ENCODE peak calls at places on chromosome 11, in nine cellular contexts. One of them, this sample, is unnamed.

GRCh38 chr11:69301491-69302401 is 7.8 kb downstream of the MYEOV start:
- DNase-seq in heart left ventricle: no peak
- DNase-seq in GM12892: no peak
- DNase-seq in esophagus muscularis mucosa: no peak
- DNase-seq in right lobe of liver: no peak
- DNase-seq in Peyer's patch: peak; percentile 86
- DNase-seq in NB4: peak; percentile 82
- DNase-seq in IMR-90: peak; percentile 91
- DNase-seq in HCT116: peak; percentile 95
- DNase-seq in this sample: peak; percentile 19

GRCh38 chr11:36069576-36070214 is 125.8 kb downstream of the LDLRAD3 start:
- DNase-seq in heart left ventricle: no peak
- DNase-seq in IMR-90: no peak
- DNase-seq in HCT116: no peak
- DNase-seq in right lobe of liver: no peak
- DNase-seq in esophagus muscularis mucosa: no peak
- DNase-seq in Peyer's patch: no peak
- DNase-seq in NB4: no peak
- DNase-seq in GM12892: no peak
- DNase-seq in this sample: no peak

GRCh38 chr11:80846979-80847378 is 1406.1 kb upstream of the TENM4 start:
- DNase-seq in heart left ventricle: no peak
- DNase-seq in HCT116: no peak
- DNase-seq in right lobe of liver: no peak
- DNase-seq in GM12892: no peak
- DNase-seq in esophagus muscularis mucosa: no peak
- DNase-seq in NB4: no peak
- DNase-seq in IMR-90: no peak
- DNase-seq in Peyer's patch: no peak
- DNase-seq in this sample: no peak

GRCh38 chr11:17591293-17591692 is 44.2 kb downstream of the OTOG start:
- DNase-seq in esophagus muscularis mucosa: no peak
- DNase-seq in GM12892: no peak
- DNase-seq in heart left ventricle: no peak
- DNase-seq in NB4: no peak
- DNase-seq in right lobe of liver: no peak
- DNase-seq in HCT116: no peak
- DNase-seq in Peyer's patch: peak; percentile 32
- DNase-seq in IMR-90: no peak
- DNase-seq in this sample: no peak

GRCh38 chr11:126484266-126484665 is 128.8 kb downstream of the ST3GAL4 start:
- DNase-seq in NB4: peak; percentile 39
- DNase-seq in heart left ventricle: no peak
- DNase-seq in IMR-90: peak; percentile 94
- DNase-seq in esophagus muscularis mucosa: no peak
- DNase-seq in GM12892: no peak
- DNase-seq in Peyer's patch: no peak
- DNase-seq in right lobe of liver: no peak
- DNase-seq in HCT116: no peak
- DNase-seq in this sample: no peak

GRCh38 chr11:19524171-19524671 is 188.4 kb upstream of the NAV2 start:
- DNase-seq in Peyer's patch: no peak
- DNase-seq in HCT116: no peak
- DNase-seq in NB4: no peak
- DNase-seq in GM12892: no peak
- DNase-seq in IMR-90: peak; percentile 8
- DNase-seq in right lobe of liver: peak; percentile 93
- DNase-seq in heart left ventricle: no peak
- DNase-seq in esophagus muscularis mucosa: no peak
- DNase-seq in this sample: no peak

GRCh38 chr11:121965330-121965729 is 150.7 kb downstream of the BLID start:
- DNase-seq in GM12892: no peak
- DNase-seq in HCT116: no peak
- DNase-seq in NB4: peak; percentile 15
- DNase-seq in esophagus muscularis mucosa: no peak
- DNase-seq in Peyer's patch: no peak
- DNase-seq in heart left ventricle: no peak
- DNase-seq in right lobe of liver: no peak
- DNase-seq in IMR-90: peak; percentile 74
- DNase-seq in this sample: no peak

GRCh38 chr11:73314121-73314948 is 6.3 kb downstream of the ARHGEF17 start:
- DNase-seq in IMR-90: peak; percentile 72
- DNase-seq in Peyer's patch: no peak
- DNase-seq in heart left ventricle: peak; percentile 61
- DNase-seq in HCT116: no peak
- DNase-seq in GM12892: no peak
- DNase-seq in right lobe of liver: no peak
- DNase-seq in esophagus muscularis mucosa: no peak
- DNase-seq in NB4: peak; percentile 69
- DNase-seq in this sample: no peak

DNA sequence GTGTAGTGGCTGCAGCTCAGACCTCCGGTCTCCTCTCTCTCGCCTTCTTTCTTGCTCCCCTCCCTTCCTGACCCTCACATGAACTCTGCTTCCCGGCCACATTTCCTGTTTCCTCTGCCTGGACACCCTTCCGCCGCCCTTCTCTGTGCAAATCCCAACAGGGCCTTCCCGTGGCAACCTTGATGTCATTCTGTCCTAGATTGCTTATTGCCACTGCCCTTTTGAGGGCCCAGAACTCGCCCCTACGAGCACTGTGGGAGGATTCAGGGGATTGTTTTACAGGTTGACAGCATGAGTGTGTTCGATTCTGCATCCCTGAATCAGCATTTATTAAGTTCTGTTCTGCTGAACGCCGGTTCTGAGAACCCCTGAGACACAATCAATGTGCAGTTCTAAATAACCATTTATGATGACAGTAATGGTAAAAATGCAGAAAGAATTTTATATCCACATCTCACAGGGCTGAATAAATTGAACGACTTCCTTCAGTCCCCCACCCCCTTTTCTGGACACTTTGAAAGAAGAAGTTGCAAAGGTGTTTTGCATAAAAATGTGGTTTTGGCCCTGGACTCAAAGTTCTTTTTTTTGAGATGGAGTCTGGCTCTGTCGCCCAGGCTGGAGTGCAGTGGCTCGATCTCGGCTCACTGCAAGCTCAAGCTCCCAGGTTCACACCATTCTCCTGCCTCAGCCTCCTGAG is 6.4 kb downstream of the BATF2 start:
- DNase-seq in Peyer's patch: peak; percentile 56
- DNase-seq in NB4: peak; percentile 25
- DNase-seq in esophagus muscularis mucosa: no peak
- DNase-seq in GM12892: no peak
- DNase-seq in heart left ventricle: peak; percentile 73
- DNase-seq in HCT116: no peak
- DNase-seq in right lobe of liver: peak; percentile 62
- DNase-seq in IMR-90: no peak
- DNase-seq in this sample: no peak
- TF ChIP-seq POLR2A in Peyer's patch: no peak
- TF ChIP-seq POLR2A in NB4: no peak
- TF ChIP-seq POLR2A in esophagus muscularis mucosa: no peak
- TF ChIP-seq POLR2A in GM12892: no peak
- TF ChIP-seq POLR2A in heart left ventricle: no peak
- TF ChIP-seq POLR2A in HCT116: no peak
- TF ChIP-seq POLR2A in right lobe of liver: no peak
- TF ChIP-seq POLR2A in IMR-90: no peak
- TF ChIP-seq POLR2A in this sample: no peak

GRCh38 chr11:67344264-67344663 is 9.1 kb downstream of the POLD4 start:
- DNase-seq in HCT116: no peak
- DNase-seq in esophagus muscularis mucosa: no peak
- DNase-seq in Peyer's patch: peak; percentile 61
- DNase-seq in heart left ventricle: no peak
- DNase-seq in NB4: no peak
- DNase-seq in GM12892: no peak
- DNase-seq in IMR-90: no peak
- DNase-seq in right lobe of liver: no peak
- DNase-seq in this sample: no peak

GRCh38 chr11:67349036-67349435 is 4.3 kb downstream of the POLD4 start:
- DNase-seq in NB4: no peak
- DNase-seq in IMR-90: no peak
- DNase-seq in HCT116: no peak
- DNase-seq in Peyer's patch: peak; percentile 14
- DNase-seq in right lobe of liver: no peak
- DNase-seq in esophagus muscularis mucosa: no peak
- DNase-seq in heart left ventricle: no peak
- DNase-seq in GM12892: no peak
- DNase-seq in this sample: no peak

GRCh38 chr11:67347964-67348749 is 5.2 kb downstream of the POLD4 start:
- DNase-seq in NB4: no peak
- DNase-seq in HCT116: no peak
- DNase-seq in IMR-90: peak; percentile 73
- DNase-seq in Peyer's patch: peak; percentile 46
- DNase-seq in esophagus muscularis mucosa: no peak
- DNase-seq in GM12892: no peak
- DNase-seq in right lobe of liver: no peak
- DNase-seq in heart left ventricle: no peak
- DNase-seq in this sample: peak; percentile 40

GRCh38 chr11:67345949-67346819 is 7.2 kb downstream of the POLD4 start:
- DNase-seq in right lobe of liver: no peak
- DNase-seq in HCT116: peak; percentile 54
- DNase-seq in NB4: peak; percentile 64
- DNase-seq in GM12892: no peak
- DNase-seq in esophagus muscularis mucosa: no peak
- DNase-seq in IMR-90: peak; percentile 58
- DNase-seq in Peyer's patch: peak; percentile 66
- DNase-seq in heart left ventricle: no peak
- DNase-seq in this sample: peak; percentile 28

DNA sequence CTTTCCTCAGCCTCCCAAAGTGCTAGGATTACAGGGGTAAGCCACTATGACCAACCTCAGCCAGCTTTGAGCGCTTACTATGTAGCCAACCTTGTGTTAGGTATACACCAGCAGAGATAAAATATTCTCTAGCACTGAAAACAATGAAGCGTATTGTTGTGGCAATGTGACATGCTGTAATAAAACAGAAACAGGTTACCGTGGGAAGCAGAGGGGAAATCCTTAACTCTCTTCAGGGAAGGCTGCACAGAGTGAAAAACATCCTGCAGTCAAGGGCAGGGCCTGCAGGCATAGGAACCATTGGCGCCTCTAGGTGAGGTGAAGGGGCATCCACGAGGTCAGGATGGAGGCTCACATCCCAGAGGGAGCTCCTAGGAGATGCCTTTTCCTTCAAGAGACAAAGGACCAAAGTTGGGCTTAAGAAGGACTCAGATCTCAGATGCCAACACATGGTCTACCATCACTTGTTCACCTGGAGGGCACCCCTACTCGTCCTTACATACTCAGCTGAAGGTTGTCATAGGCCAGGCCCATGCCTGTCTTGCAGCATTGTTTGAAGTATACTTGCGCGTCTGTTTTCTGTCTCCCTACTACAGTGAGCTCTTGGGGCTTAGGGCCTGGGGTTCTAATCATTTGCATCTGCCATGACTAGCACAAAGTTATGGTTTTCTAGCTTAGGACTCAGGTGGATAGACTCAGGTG is 7.9 kb downstream of the POLD4 start:
- DNase-seq in NB4: no peak
- DNase-seq in esophagus muscularis mucosa: no peak
- DNase-seq in GM12892: no peak
- DNase-seq in IMR-90: no peak
- DNase-seq in right lobe of liver: no peak
- DNase-seq in heart left ventricle: no peak
- DNase-seq in HCT116: no peak
- DNase-seq in Peyer's patch: peak; percentile 42
- DNase-seq in this sample: no peak
- TF ChIP-seq POLR2A in NB4: no peak
- TF ChIP-seq POLR2A in esophagus muscularis mucosa: no peak
- TF ChIP-seq POLR2A in GM12892: no peak
- TF ChIP-seq POLR2A in IMR-90: no peak
- TF ChIP-seq POLR2A in right lobe of liver: no peak
- TF ChIP-seq POLR2A in heart left ventricle: no peak
- TF ChIP-seq POLR2A in HCT116: no peak
- TF ChIP-seq POLR2A in Peyer's patch: no peak
- TF ChIP-seq POLR2A in this sample: no peak

GRCh38 chr11:44095506-44096359 is at the start of gene EXT2:
- DNase-seq in IMR-90: peak; percentile 76
- DNase-seq in right lobe of liver: peak; percentile 94
- DNase-seq in NB4: peak; percentile 82
- DNase-seq in GM12892: peak; percentile 89
- DNase-seq in heart left ventricle: peak; percentile 88
- DNase-seq in Peyer's patch: peak; percentile 95
- DNase-seq in esophagus muscularis mucosa: peak; percentile 96
- DNase-seq in HCT116: peak; percentile 49
- DNase-seq in this sample: peak; percentile 93
- TF ChIP-seq POLR2A in IMR-90: no peak
- TF ChIP-seq POLR2A in right lobe of liver: peak; percentile 78
- TF ChIP-seq POLR2A in NB4: peak; percentile 32
- TF ChIP-seq POLR2A in GM12892: no peak
- TF ChIP-seq POLR2A in heart left ventricle: no peak
- TF ChIP-seq POLR2A in Peyer's patch: peak; percentile 66
- TF ChIP-seq POLR2A in esophagus muscularis mucosa: no peak
- TF ChIP-seq POLR2A in HCT116: peak; percentile 24
- TF ChIP-seq POLR2A in this sample: peak; percentile 46

GRCh38 chr11:821513-822371 is 3.0 kb downstream of the PNPLA2 start:
- DNase-seq in right lobe of liver: no peak
- DNase-seq in IMR-90: no peak
- DNase-seq in HCT116: no peak
- DNase-seq in NB4: peak; percentile 73
- DNase-seq in esophagus muscularis mucosa: no peak
- DNase-seq in Peyer's patch: no peak
- DNase-seq in GM12892: no peak
- DNase-seq in heart left ventricle: no peak
- DNase-seq in this sample: no peak

GRCh38 chr11:818396-819128 is at the start of gene PNPLA2:
- DNase-seq in heart left ventricle: no peak
- DNase-seq in IMR-90: no peak
- DNase-seq in GM12892: no peak
- DNase-seq in Peyer's patch: peak; percentile 86
- DNase-seq in esophagus muscularis mucosa: no peak
- DNase-seq in HCT116: no peak
- DNase-seq in NB4: no peak
- DNase-seq in right lobe of liver: no peak
- DNase-seq in this sample: no peak

GRCh38 chr11:820655-821512 is 2.2 kb downstream of the PNPLA2 start:
- DNase-seq in IMR-90: peak; percentile 56
- DNase-seq in esophagus muscularis mucosa: no peak
- DNase-seq in NB4: peak; percentile 61
- DNase-seq in heart left ventricle: peak; percentile 83
- DNase-seq in HCT116: no peak
- DNase-seq in GM12892: no peak
- DNase-seq in Peyer's patch: peak; percentile 88
- DNase-seq in right lobe of liver: peak; percentile 96
- DNase-seq in this sample: no peak

GRCh38 chr11:819129-819931 is 616 bp downstream of the PNPLA2 start:
- DNase-seq in heart left ventricle: peak; percentile 95
- DNase-seq in Peyer's patch: peak; percentile 97
- DNase-seq in NB4: peak; percentile 91
- DNase-seq in esophagus muscularis mucosa: peak; percentile 96
- DNase-seq in IMR-90: peak; percentile 73
- DNase-seq in right lobe of liver: peak; percentile 97
- DNase-seq in GM12892: peak; percentile 96
- DNase-seq in HCT116: no peak
- DNase-seq in this sample: peak; percentile 97

DNA sequence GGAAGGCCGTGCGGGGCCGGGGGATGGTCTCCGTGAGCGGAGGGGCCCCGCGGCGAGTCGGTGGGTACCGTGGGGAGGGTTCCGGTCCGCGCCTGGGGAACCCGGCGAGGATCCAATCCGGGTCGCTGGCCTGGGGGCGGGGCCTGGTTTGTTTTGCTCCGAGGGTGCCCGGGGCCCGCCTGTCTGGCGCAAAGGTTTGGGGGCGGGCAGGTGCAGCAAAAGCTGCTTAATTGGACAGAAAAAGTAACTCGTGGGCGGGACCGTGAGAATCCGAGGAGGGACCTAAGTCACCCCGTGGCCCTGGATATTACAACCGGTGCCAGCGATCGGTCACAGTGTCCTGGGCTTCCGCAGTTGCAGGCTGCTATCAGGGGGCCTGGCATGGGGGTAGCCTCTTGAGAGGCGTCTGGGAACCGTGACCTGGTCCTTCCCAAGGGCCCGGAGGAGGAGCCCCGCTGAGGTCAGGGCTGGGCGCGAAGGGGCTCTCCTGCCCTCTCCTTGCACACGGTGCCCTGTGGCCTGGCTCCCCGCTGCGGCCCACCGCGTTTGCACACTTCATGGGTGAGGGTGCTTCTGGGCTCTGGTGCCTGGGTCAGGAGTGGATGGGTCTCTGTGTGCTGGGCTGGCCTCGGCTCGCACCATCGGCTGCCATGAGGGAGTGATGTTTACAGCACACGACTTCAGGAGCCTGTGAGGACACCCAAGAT is 1.4 kb downstream of the PNPLA2 start:
- DNase-seq in esophagus muscularis mucosa: peak; percentile 96
- DNase-seq in Peyer's patch: peak; percentile 98
- DNase-seq in IMR-90: peak; percentile 59
- DNase-seq in GM12892: peak; percentile 95
- DNase-seq in NB4: peak; percentile 93
- DNase-seq in HCT116: peak; percentile 85
- DNase-seq in right lobe of liver: peak; percentile 97
- DNase-seq in heart left ventricle: peak; percentile 91
- DNase-seq in this sample: peak; percentile 93
- TF ChIP-seq POLR2A in esophagus muscularis mucosa: peak; percentile 26
- TF ChIP-seq POLR2A in Peyer's patch: peak; percentile 87
- TF ChIP-seq POLR2A in IMR-90: no peak
- TF ChIP-seq POLR2A in GM12892: no peak
- TF ChIP-seq POLR2A in NB4: no peak
- TF ChIP-seq POLR2A in HCT116: no peak
- TF ChIP-seq POLR2A in right lobe of liver: peak; percentile 80
- TF ChIP-seq POLR2A in heart left ventricle: no peak
- TF ChIP-seq POLR2A in this sample: no peak

This sample was measured in erythroblast.